ENCODE peak calls at places on chromosome 4, in four cellular contexts. P is K562, R is GM12878, C is HepG2. H is an unnamed sample.

GRCh38 chr4:6749340-6750171 is 33.0 kb upstream of the KIAA0232 start:
- DNase-seq in C (peak), R (no peak), P (peak), H (no peak)

GRCh38 chr4:153205028-153205648 is 895 bp downstream of the TRIM2 start:
- DNase-seq in R (peak), P (no peak), C (peak), H (no peak)

GRCh38 chr4:83208371-83208770 is 76.2 kb downstream of the COQ2 start:
- DNase-seq in C (no peak), R (no peak), P (no peak), H (no peak)

GRCh38 chr4:797066-797465 is 28.9 kb downstream of the CPLX1 start:
- DNase-seq in P (no peak), C (no peak), R (no peak), H (no peak)

GRCh38 chr4:95505149-95505548 is 43.6 kb downstream of the UNC5C start:
- DNase-seq in C (no peak), P (no peak), R (no peak), H (no peak)

GRCh38 chr4:7511509-7511908 is 76.8 kb upstream of the PSAPL1 start:
- DNase-seq in C (no peak), R (no peak), P (no peak), H (no peak)

GRCh38 chr4:555566-556275 is 20.4 kb downstream of the TMEM271 start:
- DNase-seq in P (no peak), R (no peak), C (no peak), H (no peak)

GRCh38 chr4:178632415-178632814 is 1190.2 kb upstream of the AGA start:
- DNase-seq in C (no peak), R (peak), P (no peak), H (no peak)

GRCh38 chr4:5370286-5370685 is 319.0 kb downstream of the STK32B start:
- DNase-seq in P (no peak), C (no peak), R (no peak), H (no peak)

GRCh38 chr4:136032391-136032790 is 1499.9 kb downstream of the PCDH18 start:
- DNase-seq in P (no peak), C (no peak), R (no peak), H (no peak)

GRCh38 chr4:161010227-161010626 is 1153.6 kb downstream of the FSTL5 start:
- DNase-seq in P (no peak), C (no peak), R (no peak), H (no peak)

GRCh38 chr4:8195841-8196460 is 3.1 kb upstream of the SH3TC1 start:
- DNase-seq in C (no peak), R (no peak), P (peak), H (no peak)

DNA sequence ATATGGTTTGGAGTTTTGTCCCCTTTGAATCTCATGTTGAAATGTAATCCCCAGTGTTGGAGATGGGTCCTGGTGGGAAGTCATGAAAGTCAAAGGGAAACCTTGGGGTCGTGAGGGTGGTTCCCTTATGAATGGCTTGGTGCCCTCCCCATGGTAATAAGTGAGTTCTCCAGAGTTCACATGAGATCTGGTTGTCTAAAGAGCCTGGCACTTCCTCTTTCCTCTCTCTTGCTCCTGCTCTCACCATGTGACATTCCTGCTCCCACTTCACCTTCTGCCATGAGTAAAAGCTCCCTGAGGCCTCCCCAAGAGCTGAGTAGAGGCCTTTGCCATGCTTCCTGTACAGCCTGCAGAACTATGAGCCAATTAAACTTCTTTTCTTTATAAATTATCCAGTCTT is 5.5 kb upstream of the IL15 start:
- DNase-seq in C (no peak), P (no peak), R (no peak), H (no peak)
- TF ChIP-seq ETV6 in C (no peak), P (no peak), R (no peak), H (no peak)

DNA sequence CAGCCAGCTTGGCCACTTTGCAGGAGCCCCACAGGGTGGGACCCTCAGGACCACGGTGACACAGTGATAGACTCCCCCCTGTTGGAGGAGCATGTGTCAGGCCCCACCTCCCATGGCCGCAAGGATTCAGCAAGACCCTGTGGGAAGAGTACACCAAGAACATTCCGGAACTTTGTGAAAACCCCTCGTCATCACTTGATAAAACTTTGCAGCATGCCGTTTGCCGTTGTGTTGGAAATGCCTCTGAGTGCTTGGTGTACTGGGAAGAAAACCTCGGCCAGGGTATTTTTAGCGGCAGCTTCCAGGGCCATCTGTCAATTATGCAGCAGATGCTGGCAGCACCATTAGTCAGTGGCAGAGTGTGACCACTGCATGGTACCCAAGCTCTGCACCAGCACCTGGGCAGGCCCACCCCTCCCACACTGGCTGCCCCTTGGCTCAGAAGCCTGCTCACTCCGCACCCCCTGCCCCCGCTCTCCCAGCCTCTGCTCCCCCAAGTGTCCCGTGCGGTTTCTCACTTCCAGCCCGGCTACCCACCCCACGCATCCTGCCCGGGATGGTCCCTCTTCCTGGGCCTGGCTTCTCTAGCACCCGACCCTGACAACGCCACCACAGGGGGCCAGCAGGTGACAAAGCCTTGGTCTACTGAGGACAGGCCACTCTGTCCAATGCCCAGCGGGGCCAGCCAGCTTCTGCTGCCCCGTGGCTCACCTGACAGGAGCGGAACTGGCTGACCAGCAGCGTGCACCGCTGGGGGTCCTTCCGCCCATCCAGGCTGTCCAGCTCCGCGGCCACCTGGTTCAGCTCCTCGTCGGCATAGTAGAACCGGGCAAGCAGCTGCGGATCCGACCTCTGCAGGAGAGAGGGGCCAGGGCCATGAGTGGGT is 65.0 kb downstream of the ZFYVE28 start:
- DNase-seq in P (no peak), C (no peak), R (no peak), H (no peak)
- TF ChIP-seq ETV6 in P (no peak), C (no peak), R (no peak), H (no peak)

DNA sequence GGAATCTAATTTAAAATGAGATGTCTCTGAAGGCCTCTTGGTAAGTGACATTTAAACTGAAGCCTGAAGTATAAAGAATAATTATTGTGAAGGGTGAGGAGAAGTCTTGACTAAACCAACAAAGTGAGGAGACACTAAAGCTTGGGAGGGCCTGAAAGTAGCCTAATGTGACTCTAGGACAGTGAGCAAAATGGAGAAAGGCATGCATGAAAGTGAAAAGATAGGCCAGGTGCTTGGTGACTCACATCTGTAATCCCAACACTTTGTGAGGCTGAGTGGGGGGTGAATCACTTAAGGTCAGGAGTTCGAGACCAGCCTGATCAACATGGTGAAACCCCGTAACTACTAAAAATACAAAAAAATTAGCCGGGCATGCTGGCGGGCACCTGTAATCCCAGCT is 46.9 kb upstream of the SMARCAD1 start:
- DNase-seq in C (no peak), P (no peak), R (no peak), H (no peak)
- TF ChIP-seq ETV6 in C (no peak), P (no peak), R (no peak), H (no peak)

GRCh38 chr4:47704693-47705325 is 133.1 kb downstream of the CORIN start:
- DNase-seq in C (peak), R (no peak), P (peak), H (peak)
- TF ChIP-seq ETV6 in C (no peak), R (no peak), P (no peak), H (no peak)

GRCh38 chr4:26141101-26141830 is 179.5 kb upstream of the RBPJ start:
- DNase-seq in P (no peak), R (no peak), C (no peak), H (no peak)
- TF ChIP-seq ETV6 in P (no peak), R (no peak), C (no peak), H (no peak)

GRCh38 chr4:104868533-104868932 is 278.1 kb upstream of the TET2 start:
- DNase-seq in R (no peak), P (no peak), C (no peak), H (no peak)

GRCh38 chr4:104866809-104867208 is 279.9 kb upstream of the TET2 start:
- DNase-seq in P (no peak), R (no peak), C (no peak), H (no peak)

GRCh38 chr4:104868942-104869341 is 277.7 kb upstream of the TET2 start:
- DNase-seq in P (no peak), R (peak), C (no peak), H (no peak)

DNA sequence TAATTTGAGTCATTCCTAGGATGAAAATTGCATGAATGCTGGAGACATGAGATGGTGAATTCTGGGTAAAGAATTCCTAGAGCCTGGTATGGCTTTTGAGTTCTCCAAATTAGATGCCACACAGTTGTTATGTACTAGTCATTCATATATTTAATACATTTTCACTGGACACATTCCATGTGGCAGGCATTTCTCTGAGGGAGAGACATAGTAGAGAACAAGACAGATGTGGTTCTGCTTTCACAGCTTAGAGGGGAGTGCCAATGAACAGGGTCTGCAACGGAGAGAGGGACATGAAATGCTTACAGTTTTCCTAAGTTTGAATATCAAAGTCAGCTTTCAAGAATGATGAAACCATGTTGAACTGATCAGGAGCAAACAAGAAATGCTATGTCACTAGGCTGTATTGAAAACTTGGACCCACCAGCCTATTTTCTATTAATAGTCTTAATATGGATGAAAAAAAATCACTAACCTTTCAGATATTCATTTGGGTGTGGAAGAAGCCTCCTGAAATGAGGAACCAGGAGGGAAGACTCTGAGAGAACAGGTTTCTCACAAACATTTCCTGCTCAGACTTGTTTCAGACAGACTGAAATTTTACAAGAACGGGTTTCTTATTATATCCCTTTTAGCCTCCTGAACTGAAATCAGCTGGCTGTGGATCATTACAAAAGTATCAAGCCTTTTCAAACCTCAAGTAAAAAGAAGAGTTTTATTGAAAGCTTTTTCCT is 276.0 kb upstream of the TET2 start:
- DNase-seq in R (peak), P (no peak), C (no peak), H (no peak)
- TF ChIP-seq ETV6 in R (no peak), P (no peak), C (no peak), H (no peak)

H was measured in WTC11.